ENCODE peak calls at places on chromosomes 13 and 19, in five cellular contexts. S, R, M, Y and H are unnamed samples.

GRCh38 chr13:41900918-41901317 is 60.0 kb downstream of the VWA8 start:
- DNase-seq in R (no peak), M (no peak), S (no peak), Y (no peak), H (no peak)

GRCh38 chr13:40193290-40194203 is 472.9 kb downstream of the FOXO1 start:
- DNase-seq in R (no peak), S (no peak), M (no peak), Y (no peak), H (no peak)

GRCh38 chr13:28531195-28531955 is 36.4 kb upstream of the FLT1 start:
- DNase-seq in M (no peak), Y (no peak), S (no peak), R (no peak), H (peak)

GRCh38 chr19:32404939-32405430 is 585 bp upstream of the DPY19L3 start:
- DNase-seq in R (peak), M (no peak), Y (peak), S (no peak), H (peak)

GRCh38 chr13:110373617-110374016 is 66.5 kb downstream of the COL4A2 start:
- DNase-seq in R (no peak), S (no peak), M (no peak), Y (no peak), H (no peak)

GRCh38 chr13:31848621-31849020 is 109.3 kb downstream of the RXFP2 start:
- DNase-seq in Y (no peak), R (no peak), M (no peak), S (no peak), H (no peak)

GRCh38 chr19:33295621-33296472 is 6.5 kb downstream of the CEBPA start:
- DNase-seq in S (no peak), Y (no peak), R (no peak), M (no peak), H (no peak)

GRCh38 chr13:24032674-24033073 is 127.8 kb upstream of the SPATA13 start:
- DNase-seq in Y (no peak), R (no peak), S (no peak), M (no peak), H (no peak)

GRCh38 chr13:112624040-112624439 is 36.1 kb upstream of the TUBGCP3 start:
- DNase-seq in S (no peak), M (no peak), Y (no peak), R (no peak), H (no peak)

GRCh38 chr19:39568604-39569003 is 28.6 kb upstream of the EID2 start:
- DNase-seq in R (no peak), Y (no peak), M (no peak), S (no peak), H (no peak)

GRCh38 chr19:56341948-56342347 is 27.3 kb upstream of the ZSCAN5A start:
- DNase-seq in S (no peak), Y (peak), R (no peak), M (no peak), H (no peak)

GRCh38 chr13:48838193-48839000 is 137.3 kb upstream of the FNDC3A start:
- DNase-seq in S (no peak), M (no peak), R (no peak), Y (no peak), H (no peak)

GRCh38 chr13:48412100-48412556 is 785 bp downstream of the LPAR6 start:
- DNase-seq in Y (no peak), S (no peak), R (no peak), M (no peak), H (peak)

GRCh38 chr19:48461982-48462655 is 6.7 kb downstream of the KCNJ14 start:
- DNase-seq in M (no peak), S (no peak), Y (peak), R (no peak), H (no peak)

GRCh38 chr13:29713841-29714240 is 118.4 kb upstream of the SLC7A1 start:
- DNase-seq in M (no peak), R (peak), Y (peak), S (no peak), H (peak)

GRCh38 chr13:102402292-102402691 is 444 bp upstream of the FGF14 start:
- DNase-seq in Y (no peak), R (no peak), S (no peak), M (no peak), H (peak)

GRCh38 chr13:21458457-21458815 is 667 bp downstream of the ZDHHC20 start:
- DNase-seq in Y (peak), S (no peak), M (no peak), R (peak), H (peak)

GRCh38 chr13:75787249-75787940 is 151.3 kb downstream of the LMO7 start:
- DNase-seq in Y (no peak), R (no peak), S (no peak), M (no peak), H (peak)

GRCh38 chr13:19601749-19602725 is 31.4 kb upstream of the MPHOSPH8 start:
- DNase-seq in R (peak), Y (no peak), S (no peak), M (no peak), H (peak)

GRCh38 chr19:39759457-39760184 is 19.0 kb upstream of the LEUTX start:
- DNase-seq in M (no peak), Y (no peak), S (no peak), R (no peak), H (no peak)

GRCh38 chr19:13997637-13997962 is 8.5 kb downstream of the RFX1 start:
- DNase-seq in S (no peak), M (no peak), Y (no peak), R (no peak), H (no peak)

GRCh38 chr13:73329355-73329754 is 270.6 kb downstream of the KLF5 start:
- DNase-seq in Y (no peak), R (no peak), M (no peak), S (no peak), H (no peak)

GRCh38 chr19:2491130-2491801 is 15.3 kb downstream of the GADD45B start:
- DNase-seq in M (no peak), R (peak), Y (peak), S (no peak), H (peak)

GRCh38 chr13:101297794-101298193 is 118.5 kb downstream of the NALCN start:
- DNase-seq in M (no peak), R (no peak), S (no peak), Y (no peak), H (no peak)

GRCh38 chr13:52665325-52665724 is 12.7 kb downstream of the SUGT1 start:
- DNase-seq in R (peak), M (no peak), S (no peak), Y (peak), H (peak)

GRCh38 chr13:64371045-64371444 is 2859.1 kb downstream of the PCDH9 start:
- DNase-seq in S (no peak), R (peak), M (no peak), Y (no peak), H (no peak)

GRCh38 chr19:33522371-33522662 is 726 bp upstream of the PEPD start:
- DNase-seq in M (no peak), S (no peak), Y (no peak), R (no peak), H (no peak)

GRCh38 chr13:26664942-26665341 is 95.6 kb downstream of the GPR12 start:
- DNase-seq in S (no peak), R (no peak), Y (peak), M (no peak), H (no peak)

GRCh38 chr13:24995225-24995804 is 100.6 kb upstream of the PABPC3 start:
- DNase-seq in M (no peak), S (no peak), Y (peak), R (peak), H (peak)

GRCh38 chr13:105937451-105937850 is 598.0 kb downstream of the EFNB2 start:
- DNase-seq in M (no peak), Y (no peak), S (no peak), R (no peak), H (no peak)

GRCh38 chr13:24861617-24862362 is 97.8 kb downstream of the RNF17 start:
- DNase-seq in R (no peak), S (no peak), Y (no peak), M (no peak), H (no peak)

DNA sequence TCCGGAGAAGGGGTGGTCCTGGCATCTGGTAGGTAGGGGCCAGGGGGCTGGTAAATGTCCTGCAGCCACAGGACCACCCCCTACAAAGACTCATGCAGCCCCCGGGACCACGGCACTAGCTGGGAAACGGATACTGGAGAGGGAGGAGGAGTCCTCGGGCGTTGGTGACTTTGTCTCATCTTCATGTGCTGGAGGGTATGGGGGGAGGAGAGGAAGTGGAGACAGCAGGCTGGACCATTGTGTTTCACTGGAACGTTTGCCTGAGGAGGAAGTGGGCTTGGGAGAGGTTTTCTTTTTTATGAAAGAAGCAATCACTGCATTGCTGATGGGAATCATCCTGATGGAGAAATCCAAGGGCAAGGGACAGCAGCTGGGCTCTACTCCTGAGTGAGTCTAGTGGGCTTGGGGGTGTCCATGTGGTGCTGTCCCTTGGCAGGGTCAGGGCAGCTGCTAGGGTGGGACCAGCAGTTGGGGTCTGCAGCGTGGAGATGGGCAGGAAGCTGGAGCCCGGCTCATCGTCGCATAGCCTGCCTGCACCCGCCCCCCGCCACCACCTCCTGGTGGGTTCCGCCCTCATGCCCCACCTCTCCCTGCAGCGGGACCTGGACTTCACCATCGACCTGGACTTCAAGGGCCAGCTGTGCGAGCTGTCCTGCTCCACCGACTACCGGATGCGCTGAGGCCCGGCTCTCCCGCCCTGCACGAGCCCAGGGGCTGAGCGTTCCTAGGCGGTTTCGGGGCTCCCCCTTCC is 1.7 kb upstream of the ADM5 start:
- DNase-seq in R (no peak), Y (no peak), S (no peak), M (no peak), H (peak)
- H3K27ac ChIP-seq in R (peak), Y (no peak), S (peak), M (no peak), H (peak)

DNA sequence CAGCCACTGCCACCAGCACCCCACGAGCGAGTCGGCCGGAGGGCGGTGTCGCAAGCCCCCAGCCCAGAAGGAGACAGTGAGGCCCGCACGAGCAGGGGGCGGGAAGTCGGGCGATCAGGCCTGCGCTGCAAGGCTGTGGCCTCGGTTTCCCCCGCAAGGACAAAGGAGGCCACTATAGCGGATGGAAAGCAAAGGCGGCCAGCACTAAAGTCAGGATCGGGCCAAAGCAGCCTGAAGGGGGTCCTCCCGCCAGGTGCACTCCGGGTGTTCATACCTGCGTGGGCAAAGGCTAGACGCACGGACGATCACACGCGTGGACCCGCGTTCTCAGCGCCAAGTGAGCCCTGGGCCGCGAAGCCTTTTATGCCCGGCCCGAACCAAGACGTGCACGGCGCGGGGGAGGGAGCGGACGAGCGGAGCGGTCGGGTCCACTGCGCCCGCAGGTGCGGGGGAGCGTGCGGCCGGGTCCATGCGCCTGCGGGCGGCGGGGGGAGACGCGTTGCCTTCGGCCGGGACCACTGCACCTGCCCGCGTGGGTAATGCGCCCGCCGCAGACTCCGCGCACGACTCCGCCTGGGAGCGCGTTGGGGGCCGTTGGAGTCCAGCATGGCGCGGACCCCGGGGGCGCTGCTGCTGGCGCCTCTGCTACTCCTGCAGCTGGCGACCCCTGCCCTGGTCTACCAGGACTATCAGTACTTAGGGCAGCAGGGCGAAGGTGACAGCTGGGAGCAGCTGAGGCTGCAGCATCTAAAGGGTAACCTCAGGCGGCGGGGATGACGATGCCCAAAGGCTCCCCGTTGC is at the start of the genes PRDX2 and THSD8:
- DNase-seq in M (peak), Y (peak), S (no peak), R (peak), H (peak)
- H3K27ac ChIP-seq in M (peak), Y (peak), S (peak), R (peak), H (peak)

DNA sequence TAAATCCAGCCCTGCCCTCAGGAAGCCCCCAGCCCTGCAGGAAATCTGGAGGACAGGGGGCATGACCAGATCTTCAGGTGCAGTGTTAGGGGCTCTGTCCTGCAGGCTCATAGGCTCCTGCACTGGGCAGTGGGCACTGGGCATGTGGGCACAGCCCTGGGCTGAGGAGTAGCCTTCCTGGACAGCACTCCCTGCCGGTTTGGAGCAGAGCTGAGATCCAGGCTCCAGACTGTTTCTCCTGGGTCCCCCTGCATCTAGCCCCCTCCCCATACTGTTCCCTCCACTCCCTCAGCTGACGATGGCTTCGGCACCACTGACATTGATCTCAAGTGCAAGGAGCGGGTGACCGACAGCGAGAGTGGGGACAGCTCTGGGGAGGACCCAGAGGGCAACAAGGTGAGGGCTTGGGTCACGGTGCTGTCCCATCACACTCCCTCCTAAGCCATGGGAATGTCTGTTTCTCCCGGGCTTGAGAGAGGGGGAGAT is 12.3 kb upstream of the PRR19 start:
- DNase-seq in Y (no peak), R (no peak), M (no peak), S (no peak), H (no peak)
- H3K27ac ChIP-seq in Y (no peak), R (peak), M (no peak), S (no peak), H (no peak)

DNA sequence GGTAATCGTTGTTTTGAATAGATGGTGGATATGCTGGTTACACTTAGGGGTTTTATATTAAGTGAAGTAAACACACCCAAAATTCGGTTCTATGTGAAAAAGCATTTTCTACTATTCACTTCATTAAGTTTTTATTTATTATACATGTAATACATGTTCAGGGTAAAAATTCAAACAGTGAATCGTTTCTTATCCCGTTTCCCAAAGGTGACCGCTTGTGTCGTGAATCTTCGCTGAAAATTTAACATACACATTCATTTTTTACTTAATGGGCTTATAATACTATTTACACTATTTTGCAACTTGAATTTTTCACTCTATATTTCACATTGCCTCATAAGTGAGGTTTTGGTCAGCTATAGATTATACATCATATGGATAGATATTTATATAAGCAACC is 24.5 kb downstream of the IPO5 start:
- DNase-seq in M (no peak), Y (no peak), S (no peak), R (no peak), H (no peak)
- H3K27ac ChIP-seq in M (no peak), Y (peak), S (no peak), R (no peak), H (peak)

GRCh38 chr19:44951179-44952159 is 3.7 kb upstream of the CLPTM1 start:
- DNase-seq in S (no peak), M (peak), Y (peak), R (peak), H (peak)
- H3K27ac ChIP-seq in S (peak), M (no peak), Y (no peak), R (peak), H (no peak)

DNA sequence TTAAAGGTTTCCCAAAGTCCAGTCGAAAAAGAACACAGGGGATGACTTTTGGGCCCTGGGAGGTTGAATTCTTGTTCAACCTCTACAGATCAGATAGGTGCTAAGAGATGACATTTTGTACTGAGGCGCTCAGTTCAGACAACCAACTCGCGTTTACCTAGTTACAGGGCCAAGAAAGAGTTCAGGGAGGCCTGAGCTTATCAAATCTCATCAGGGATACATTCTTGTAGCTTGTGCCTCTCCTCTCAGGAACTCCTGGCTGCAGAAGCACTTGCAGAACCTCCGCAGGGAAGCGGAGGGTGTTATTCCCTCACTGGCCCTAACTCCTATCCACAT is 825 bp downstream of the ZNF776 start:
- DNase-seq in Y (no peak), S (no peak), R (no peak), M (no peak), H (no peak)
- H3K27ac ChIP-seq in Y (peak), S (peak), R (peak), M (no peak), H (peak)

GRCh38 chr19:35510626-35510964 is 2.9 kb downstream of the DMKN start:
- DNase-seq in R (no peak), Y (no peak), M (no peak), S (no peak), H (no peak)

GRCh38 chr19:35511337-35511736 is 2.1 kb downstream of the DMKN start:
- DNase-seq in Y (no peak), S (no peak), M (no peak), R (no peak), H (no peak)

GRCh38 chr19:35513975-35514809 is 743 bp upstream of the DMKN start:
- DNase-seq in Y (no peak), M (no peak), R (no peak), S (no peak), H (no peak)

GRCh38 chr19:35512831-35513230 is 618 bp downstream of the DMKN start:
- DNase-seq in S (no peak), M (no peak), R (no peak), Y (no peak), H (no peak)

DNA sequence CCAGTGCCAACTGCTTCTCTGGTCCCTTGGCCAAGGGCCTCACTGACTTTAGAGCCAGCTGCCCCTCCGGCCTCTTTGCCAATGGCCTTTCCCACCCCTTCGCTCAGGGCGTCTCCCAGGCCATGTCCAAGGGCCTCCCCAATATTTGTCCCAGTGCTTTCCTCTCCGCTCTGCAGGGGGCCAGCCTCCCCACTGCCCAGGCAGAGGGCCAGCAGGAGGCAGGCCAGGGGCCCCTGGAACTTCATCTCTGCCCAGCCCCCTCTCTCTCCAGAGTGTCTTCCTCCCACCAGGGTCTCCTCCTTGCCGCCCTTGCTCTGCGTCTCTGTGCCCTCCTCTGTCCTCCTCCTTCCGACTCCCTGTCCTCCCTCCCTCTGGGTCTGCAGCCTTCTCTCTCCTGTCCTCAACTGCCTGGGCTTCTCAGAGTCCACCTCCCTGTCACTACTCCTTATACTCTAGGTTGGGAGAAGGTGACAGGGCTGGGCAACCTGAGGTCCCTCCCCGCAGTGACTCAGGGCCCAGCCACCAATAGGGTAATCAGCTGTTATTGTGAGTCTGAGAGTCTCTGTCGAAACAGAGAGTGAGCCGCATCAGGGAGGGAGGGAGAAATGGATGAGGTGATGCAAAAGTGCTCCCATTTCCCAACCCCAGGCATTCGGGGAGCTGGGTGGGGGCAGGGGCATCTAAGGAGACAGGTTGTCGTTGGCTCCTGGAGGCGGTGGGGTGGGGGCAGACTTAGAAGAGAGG is at the start of gene DMKN:
- DNase-seq in R (peak), S (no peak), M (no peak), Y (no peak), H (no peak)
- H3K27ac ChIP-seq in R (no peak), S (peak), M (no peak), Y (no peak), H (no peak)

GRCh38 chr19:29018542-29018941 is 194.4 kb downstream of the UQCRFS1 start:
- DNase-seq in S (no peak), M (no peak), R (no peak), Y (no peak), H (no peak)
- H3K27ac ChIP-seq in S (no peak), M (no peak), R (no peak), Y (no peak), H (no peak)

GRCh38 chr19:15701757-15702589 is 25.9 kb upstream of the OR10H2 start:
- DNase-seq in Y (no peak), M (no peak), R (no peak), S (no peak), H (no peak)
- H3K27ac ChIP-seq in Y (no peak), M (no peak), R (peak), S (peak), H (no peak)

GRCh38 chr19:18503337-18503970 is 18.4 kb downstream of the ELL start:
- DNase-seq in Y (no peak), R (no peak), M (no peak), S (no peak), H (no peak)
- H3K27ac ChIP-seq in Y (no peak), R (peak), M (no peak), S (no peak), H (no peak)